ENCODE peak calls at places on chromosomes 5 and 9, in six cellular contexts. One of them, this sample, is unnamed.

GRCh38 chr5:10194083-10194482 is 55.6 kb downstream of the ATPSCKMT start:
- DNase-seq in AML-193: no peak
- DNase-seq in fibroblast of the aortic adventitia: no peak
- DNase-seq in Karpas-422: no peak
- DNase-seq in fibroblast of pulmonary artery: no peak
- DNase-seq in activated T-helper 1 cell treated with anti-CD3 and anti-CD28 coated beads, Interleukin-12 subunit alpha, Interleukin-12 subunit beta, Interleukin-2, Interleukin-4 antibody, amounts not matched to agents 30 ng/mL and 10 ng/mL and 1 ng/mL, durations not matched to agents 14 hours and 24 hours and 36 hours: no peak
- DNase-seq in this sample: no peak

GRCh38 chr9:38362912-38363588 is 29.5 kb upstream of the ALDH1B1 start:
- DNase-seq in AML-193: no peak
- DNase-seq in fibroblast of the aortic adventitia: peak; percentile 88
- DNase-seq in Karpas-422: peak; percentile 76
- DNase-seq in fibroblast of pulmonary artery: peak; percentile 86
- DNase-seq in activated T-helper 1 cell treated with anti-CD3 and anti-CD28 coated beads, Interleukin-12 subunit alpha, Interleukin-12 subunit beta, Interleukin-2, Interleukin-4 antibody, amounts not matched to agents 30 ng/mL and 10 ng/mL and 1 ng/mL, durations not matched to agents 14 hours and 24 hours and 36 hours: no peak
- DNase-seq in this sample: peak; percentile 86

GRCh38 chr5:8884029-8884428 is 661.8 kb downstream of the SEMA5A start:
- DNase-seq in AML-193: no peak
- DNase-seq in fibroblast of the aortic adventitia: peak; percentile 20
- DNase-seq in Karpas-422: no peak
- DNase-seq in fibroblast of pulmonary artery: no peak
- DNase-seq in activated T-helper 1 cell treated with anti-CD3 and anti-CD28 coated beads, Interleukin-12 subunit alpha, Interleukin-12 subunit beta, Interleukin-2, Interleukin-4 antibody, amounts not matched to agents 30 ng/mL and 10 ng/mL and 1 ng/mL, durations not matched to agents 14 hours and 24 hours and 36 hours: no peak
- DNase-seq in this sample: peak; percentile 15

GRCh38 chr5:130164966-130165365 is 260.7 kb downstream of the CHSY3 start:
- DNase-seq in AML-193: no peak
- DNase-seq in fibroblast of the aortic adventitia: peak; percentile 25
- DNase-seq in Karpas-422: no peak
- DNase-seq in fibroblast of pulmonary artery: peak; percentile 85
- DNase-seq in activated T-helper 1 cell treated with anti-CD3 and anti-CD28 coated beads, Interleukin-12 subunit alpha, Interleukin-12 subunit beta, Interleukin-2, Interleukin-4 antibody, amounts not matched to agents 30 ng/mL and 10 ng/mL and 1 ng/mL, durations not matched to agents 14 hours and 24 hours and 36 hours: no peak
- DNase-seq in this sample: peak; percentile 84

GRCh38 chr9:5971740-5972139 is 43.7 kb downstream of the RANBP6 start:
- DNase-seq in AML-193: no peak
- DNase-seq in fibroblast of the aortic adventitia: peak; percentile 37
- DNase-seq in Karpas-422: no peak
- DNase-seq in fibroblast of pulmonary artery: peak; percentile 53
- DNase-seq in activated T-helper 1 cell treated with anti-CD3 and anti-CD28 coated beads, Interleukin-12 subunit alpha, Interleukin-12 subunit beta, Interleukin-2, Interleukin-4 antibody, amounts not matched to agents 30 ng/mL and 10 ng/mL and 1 ng/mL, durations not matched to agents 14 hours and 24 hours and 36 hours: no peak
- DNase-seq in this sample: peak; percentile 31

GRCh38 chr5:78953092-78953800 is 31.9 kb downstream of the ARSB start:
- DNase-seq in AML-193: no peak
- DNase-seq in fibroblast of the aortic adventitia: no peak
- DNase-seq in Karpas-422: no peak
- DNase-seq in fibroblast of pulmonary artery: no peak
- DNase-seq in activated T-helper 1 cell treated with anti-CD3 and anti-CD28 coated beads, Interleukin-12 subunit alpha, Interleukin-12 subunit beta, Interleukin-2, Interleukin-4 antibody, amounts not matched to agents 30 ng/mL and 10 ng/mL and 1 ng/mL, durations not matched to agents 14 hours and 24 hours and 36 hours: no peak
- DNase-seq in this sample: peak; percentile 63

GRCh38 chr9:105291422-105291859 is 47.0 kb downstream of the SLC44A1 start:
- DNase-seq in AML-193: no peak
- DNase-seq in fibroblast of the aortic adventitia: no peak
- DNase-seq in Karpas-422: no peak
- DNase-seq in fibroblast of pulmonary artery: peak; percentile 47
- DNase-seq in activated T-helper 1 cell treated with anti-CD3 and anti-CD28 coated beads, Interleukin-12 subunit alpha, Interleukin-12 subunit beta, Interleukin-2, Interleukin-4 antibody, amounts not matched to agents 30 ng/mL and 10 ng/mL and 1 ng/mL, durations not matched to agents 14 hours and 24 hours and 36 hours: no peak
- DNase-seq in this sample: no peak

GRCh38 chr9:135144581-135145108 is 57.2 kb downstream of the OLFM1 start:
- DNase-seq in AML-193: no peak
- DNase-seq in fibroblast of the aortic adventitia: no peak
- DNase-seq in Karpas-422: no peak
- DNase-seq in fibroblast of pulmonary artery: no peak
- DNase-seq in activated T-helper 1 cell treated with anti-CD3 and anti-CD28 coated beads, Interleukin-12 subunit alpha, Interleukin-12 subunit beta, Interleukin-2, Interleukin-4 antibody, amounts not matched to agents 30 ng/mL and 10 ng/mL and 1 ng/mL, durations not matched to agents 14 hours and 24 hours and 36 hours: no peak
- DNase-seq in this sample: no peak

GRCh38 chr5:16593013-16593412 is 23.8 kb downstream of the RETREG1 start:
- DNase-seq in AML-193: no peak
- DNase-seq in fibroblast of the aortic adventitia: peak; percentile 12
- DNase-seq in Karpas-422: no peak
- DNase-seq in fibroblast of pulmonary artery: no peak
- DNase-seq in activated T-helper 1 cell treated with anti-CD3 and anti-CD28 coated beads, Interleukin-12 subunit alpha, Interleukin-12 subunit beta, Interleukin-2, Interleukin-4 antibody, amounts not matched to agents 30 ng/mL and 10 ng/mL and 1 ng/mL, durations not matched to agents 14 hours and 24 hours and 36 hours: no peak
- DNase-seq in this sample: peak; percentile 11

GRCh38 chr9:106438928-106439327 is 424.0 kb upstream of the ZNF462 start:
- DNase-seq in AML-193: no peak
- DNase-seq in fibroblast of the aortic adventitia: no peak
- DNase-seq in Karpas-422: no peak
- DNase-seq in fibroblast of pulmonary artery: peak; percentile 3
- DNase-seq in activated T-helper 1 cell treated with anti-CD3 and anti-CD28 coated beads, Interleukin-12 subunit alpha, Interleukin-12 subunit beta, Interleukin-2, Interleukin-4 antibody, amounts not matched to agents 30 ng/mL and 10 ng/mL and 1 ng/mL, durations not matched to agents 14 hours and 24 hours and 36 hours: no peak
- DNase-seq in this sample: no peak

GRCh38 chr5:123845356-123846100 is 333.6 kb downstream of the CSNK1G3 start:
- DNase-seq in AML-193: no peak
- DNase-seq in fibroblast of the aortic adventitia: no peak
- DNase-seq in Karpas-422: no peak
- DNase-seq in fibroblast of pulmonary artery: no peak
- DNase-seq in activated T-helper 1 cell treated with anti-CD3 and anti-CD28 coated beads, Interleukin-12 subunit alpha, Interleukin-12 subunit beta, Interleukin-2, Interleukin-4 antibody, amounts not matched to agents 30 ng/mL and 10 ng/mL and 1 ng/mL, durations not matched to agents 14 hours and 24 hours and 36 hours: no peak
- DNase-seq in this sample: no peak

GRCh38 chr5:136132087-136132486 is 558 bp upstream of the SMAD5 start:
- DNase-seq in AML-193: no peak
- DNase-seq in fibroblast of the aortic adventitia: no peak
- DNase-seq in Karpas-422: no peak
- DNase-seq in fibroblast of pulmonary artery: no peak
- DNase-seq in activated T-helper 1 cell treated with anti-CD3 and anti-CD28 coated beads, Interleukin-12 subunit alpha, Interleukin-12 subunit beta, Interleukin-2, Interleukin-4 antibody, amounts not matched to agents 30 ng/mL and 10 ng/mL and 1 ng/mL, durations not matched to agents 14 hours and 24 hours and 36 hours: no peak
- DNase-seq in this sample: peak; percentile 20

GRCh38 chr9:68843239-68843638 is 138.2 kb downstream of the PIP5K1B start:
- DNase-seq in AML-193: no peak
- DNase-seq in fibroblast of the aortic adventitia: no peak
- DNase-seq in Karpas-422: no peak
- DNase-seq in fibroblast of pulmonary artery: no peak
- DNase-seq in activated T-helper 1 cell treated with anti-CD3 and anti-CD28 coated beads, Interleukin-12 subunit alpha, Interleukin-12 subunit beta, Interleukin-2, Interleukin-4 antibody, amounts not matched to agents 30 ng/mL and 10 ng/mL and 1 ng/mL, durations not matched to agents 14 hours and 24 hours and 36 hours: no peak
- DNase-seq in this sample: no peak

GRCh38 chr5:167985373-167985772 is 306.1 kb upstream of the WWC1 start:
- DNase-seq in AML-193: no peak
- DNase-seq in fibroblast of the aortic adventitia: no peak
- DNase-seq in Karpas-422: no peak
- DNase-seq in fibroblast of pulmonary artery: no peak
- DNase-seq in activated T-helper 1 cell treated with anti-CD3 and anti-CD28 coated beads, Interleukin-12 subunit alpha, Interleukin-12 subunit beta, Interleukin-2, Interleukin-4 antibody, amounts not matched to agents 30 ng/mL and 10 ng/mL and 1 ng/mL, durations not matched to agents 14 hours and 24 hours and 36 hours: no peak
- DNase-seq in this sample: no peak

GRCh38 chr9:21527579-21527978 is 45.5 kb upstream of the IFNE start:
- DNase-seq in AML-193: no peak
- DNase-seq in fibroblast of the aortic adventitia: no peak
- DNase-seq in Karpas-422: peak; percentile 60
- DNase-seq in fibroblast of pulmonary artery: no peak
- DNase-seq in activated T-helper 1 cell treated with anti-CD3 and anti-CD28 coated beads, Interleukin-12 subunit alpha, Interleukin-12 subunit beta, Interleukin-2, Interleukin-4 antibody, amounts not matched to agents 30 ng/mL and 10 ng/mL and 1 ng/mL, durations not matched to agents 14 hours and 24 hours and 36 hours: no peak
- DNase-seq in this sample: no peak

GRCh38 chr5:106399381-106399780 is 1271.4 kb downstream of the EFNA5 start:
- DNase-seq in AML-193: no peak
- DNase-seq in fibroblast of the aortic adventitia: peak; percentile 66
- DNase-seq in Karpas-422: no peak
- DNase-seq in fibroblast of pulmonary artery: peak; percentile 67
- DNase-seq in activated T-helper 1 cell treated with anti-CD3 and anti-CD28 coated beads, Interleukin-12 subunit alpha, Interleukin-12 subunit beta, Interleukin-2, Interleukin-4 antibody, amounts not matched to agents 30 ng/mL and 10 ng/mL and 1 ng/mL, durations not matched to agents 14 hours and 24 hours and 36 hours: no peak
- DNase-seq in this sample: peak; percentile 85

GRCh38 chr5:55176176-55176818 is 3.3 kb upstream of the CDC20B start:
- DNase-seq in AML-193: no peak
- DNase-seq in fibroblast of the aortic adventitia: no peak
- DNase-seq in Karpas-422: peak; percentile 50
- DNase-seq in fibroblast of pulmonary artery: no peak
- DNase-seq in activated T-helper 1 cell treated with anti-CD3 and anti-CD28 coated beads, Interleukin-12 subunit alpha, Interleukin-12 subunit beta, Interleukin-2, Interleukin-4 antibody, amounts not matched to agents 30 ng/mL and 10 ng/mL and 1 ng/mL, durations not matched to agents 14 hours and 24 hours and 36 hours: no peak
- DNase-seq in this sample: no peak

GRCh38 chr9:107929439-107929838 is 439.9 kb upstream of the KLF4 start:
- DNase-seq in AML-193: no peak
- DNase-seq in fibroblast of the aortic adventitia: peak; percentile 45
- DNase-seq in Karpas-422: no peak
- DNase-seq in fibroblast of pulmonary artery: peak; percentile 63
- DNase-seq in activated T-helper 1 cell treated with anti-CD3 and anti-CD28 coated beads, Interleukin-12 subunit alpha, Interleukin-12 subunit beta, Interleukin-2, Interleukin-4 antibody, amounts not matched to agents 30 ng/mL and 10 ng/mL and 1 ng/mL, durations not matched to agents 14 hours and 24 hours and 36 hours: no peak
- DNase-seq in this sample: peak; percentile 69

GRCh38 chr5:134543820-134544692 is 18.6 kb downstream of the JADE2 start:
- DNase-seq in AML-193: no peak
- DNase-seq in fibroblast of the aortic adventitia: no peak
- DNase-seq in Karpas-422: peak; percentile 89
- DNase-seq in fibroblast of pulmonary artery: no peak
- DNase-seq in activated T-helper 1 cell treated with anti-CD3 and anti-CD28 coated beads, Interleukin-12 subunit alpha, Interleukin-12 subunit beta, Interleukin-2, Interleukin-4 antibody, amounts not matched to agents 30 ng/mL and 10 ng/mL and 1 ng/mL, durations not matched to agents 14 hours and 24 hours and 36 hours: peak; percentile 30
- DNase-seq in this sample: no peak

GRCh38 chr5:168881427-168882149 is 302.4 kb upstream of the PANK3 start:
- DNase-seq in AML-193: no peak
- DNase-seq in fibroblast of the aortic adventitia: no peak
- DNase-seq in Karpas-422: peak; percentile 79
- DNase-seq in fibroblast of pulmonary artery: no peak
- DNase-seq in activated T-helper 1 cell treated with anti-CD3 and anti-CD28 coated beads, Interleukin-12 subunit alpha, Interleukin-12 subunit beta, Interleukin-2, Interleukin-4 antibody, amounts not matched to agents 30 ng/mL and 10 ng/mL and 1 ng/mL, durations not matched to agents 14 hours and 24 hours and 36 hours: no peak
- DNase-seq in this sample: peak; percentile 53

GRCh38 chr5:140840978-140841962 is at the start of gene PCDHA8:
- DNase-seq in AML-193: peak; percentile 33
- DNase-seq in fibroblast of the aortic adventitia: no peak
- DNase-seq in Karpas-422: peak; percentile 75
- DNase-seq in fibroblast of pulmonary artery: no peak
- DNase-seq in activated T-helper 1 cell treated with anti-CD3 and anti-CD28 coated beads, Interleukin-12 subunit alpha, Interleukin-12 subunit beta, Interleukin-2, Interleukin-4 antibody, amounts not matched to agents 30 ng/mL and 10 ng/mL and 1 ng/mL, durations not matched to agents 14 hours and 24 hours and 36 hours: no peak
- DNase-seq in this sample: no peak

GRCh38 chr5:74848553-74849025 is 17.6 kb downstream of the FAM169A start:
- DNase-seq in AML-193: no peak
- DNase-seq in fibroblast of the aortic adventitia: no peak
- DNase-seq in Karpas-422: no peak
- DNase-seq in fibroblast of pulmonary artery: no peak
- DNase-seq in activated T-helper 1 cell treated with anti-CD3 and anti-CD28 coated beads, Interleukin-12 subunit alpha, Interleukin-12 subunit beta, Interleukin-2, Interleukin-4 antibody, amounts not matched to agents 30 ng/mL and 10 ng/mL and 1 ng/mL, durations not matched to agents 14 hours and 24 hours and 36 hours: no peak
- DNase-seq in this sample: no peak

GRCh38 chr9:135794057-135794335 is 92.0 kb downstream of the KCNT1 start:
- DNase-seq in AML-193: no peak
- DNase-seq in fibroblast of the aortic adventitia: no peak
- DNase-seq in Karpas-422: no peak
- DNase-seq in fibroblast of pulmonary artery: no peak
- DNase-seq in activated T-helper 1 cell treated with anti-CD3 and anti-CD28 coated beads, Interleukin-12 subunit alpha, Interleukin-12 subunit beta, Interleukin-2, Interleukin-4 antibody, amounts not matched to agents 30 ng/mL and 10 ng/mL and 1 ng/mL, durations not matched to agents 14 hours and 24 hours and 36 hours: no peak
- DNase-seq in this sample: no peak

GRCh38 chr9:7980691-7981289 is 181.2 kb upstream of the DMAC1 start:
- DNase-seq in AML-193: no peak
- DNase-seq in fibroblast of the aortic adventitia: no peak
- DNase-seq in Karpas-422: no peak
- DNase-seq in fibroblast of pulmonary artery: no peak
- DNase-seq in activated T-helper 1 cell treated with anti-CD3 and anti-CD28 coated beads, Interleukin-12 subunit alpha, Interleukin-12 subunit beta, Interleukin-2, Interleukin-4 antibody, amounts not matched to agents 30 ng/mL and 10 ng/mL and 1 ng/mL, durations not matched to agents 14 hours and 24 hours and 36 hours: no peak
- DNase-seq in this sample: no peak

GRCh38 chr9:82722556-82722955 is 340.4 kb downstream of the RASEF start:
- DNase-seq in AML-193: no peak
- DNase-seq in fibroblast of the aortic adventitia: no peak
- DNase-seq in Karpas-422: no peak
- DNase-seq in fibroblast of pulmonary artery: no peak
- DNase-seq in activated T-helper 1 cell treated with anti-CD3 and anti-CD28 coated beads, Interleukin-12 subunit alpha, Interleukin-12 subunit beta, Interleukin-2, Interleukin-4 antibody, amounts not matched to agents 30 ng/mL and 10 ng/mL and 1 ng/mL, durations not matched to agents 14 hours and 24 hours and 36 hours: no peak
- DNase-seq in this sample: no peak

GRCh38 chr5:125065736-125066135 is 319.3 kb upstream of the ZNF608 start:
- DNase-seq in AML-193: no peak
- DNase-seq in fibroblast of the aortic adventitia: peak; percentile 69
- DNase-seq in Karpas-422: no peak
- DNase-seq in fibroblast of pulmonary artery: peak; percentile 44
- DNase-seq in activated T-helper 1 cell treated with anti-CD3 and anti-CD28 coated beads, Interleukin-12 subunit alpha, Interleukin-12 subunit beta, Interleukin-2, Interleukin-4 antibody, amounts not matched to agents 30 ng/mL and 10 ng/mL and 1 ng/mL, durations not matched to agents 14 hours and 24 hours and 36 hours: no peak
- DNase-seq in this sample: no peak

GRCh38 chr5:79728396-79728795 is 38.8 kb downstream of the CMYA5 start:
- DNase-seq in AML-193: no peak
- DNase-seq in fibroblast of the aortic adventitia: no peak
- DNase-seq in Karpas-422: no peak
- DNase-seq in fibroblast of pulmonary artery: no peak
- DNase-seq in activated T-helper 1 cell treated with anti-CD3 and anti-CD28 coated beads, Interleukin-12 subunit alpha, Interleukin-12 subunit beta, Interleukin-2, Interleukin-4 antibody, amounts not matched to agents 30 ng/mL and 10 ng/mL and 1 ng/mL, durations not matched to agents 14 hours and 24 hours and 36 hours: no peak
- DNase-seq in this sample: no peak

GRCh38 chr5:123512631-123513461 is 869 bp downstream of the CSNK1G3 start:
- DNase-seq in AML-193: no peak
- DNase-seq in fibroblast of the aortic adventitia: peak; percentile 34
- DNase-seq in Karpas-422: peak; percentile 58
- DNase-seq in fibroblast of pulmonary artery: peak; percentile 44
- DNase-seq in activated T-helper 1 cell treated with anti-CD3 and anti-CD28 coated beads, Interleukin-12 subunit alpha, Interleukin-12 subunit beta, Interleukin-2, Interleukin-4 antibody, amounts not matched to agents 30 ng/mL and 10 ng/mL and 1 ng/mL, durations not matched to agents 14 hours and 24 hours and 36 hours: peak; percentile 25
- DNase-seq in this sample: peak; percentile 35

GRCh38 chr5:142783601-142784291 is 13.6 kb downstream of the ARHGAP26 start:
- DNase-seq in AML-193: no peak
- DNase-seq in fibroblast of the aortic adventitia: peak; percentile 38
- DNase-seq in Karpas-422: no peak
- DNase-seq in fibroblast of pulmonary artery: peak; percentile 22
- DNase-seq in activated T-helper 1 cell treated with anti-CD3 and anti-CD28 coated beads, Interleukin-12 subunit alpha, Interleukin-12 subunit beta, Interleukin-2, Interleukin-4 antibody, amounts not matched to agents 30 ng/mL and 10 ng/mL and 1 ng/mL, durations not matched to agents 14 hours and 24 hours and 36 hours: peak; percentile 57
- DNase-seq in this sample: peak; percentile 48

GRCh38 chr5:53105611-53106300 is 3.8 kb downstream of the MOCS2 start:
- DNase-seq in AML-193: no peak
- DNase-seq in fibroblast of the aortic adventitia: no peak
- DNase-seq in Karpas-422: peak; percentile 35
- DNase-seq in fibroblast of pulmonary artery: no peak
- DNase-seq in activated T-helper 1 cell treated with anti-CD3 and anti-CD28 coated beads, Interleukin-12 subunit alpha, Interleukin-12 subunit beta, Interleukin-2, Interleukin-4 antibody, amounts not matched to agents 30 ng/mL and 10 ng/mL and 1 ng/mL, durations not matched to agents 14 hours and 24 hours and 36 hours: no peak
- DNase-seq in this sample: no peak

GRCh38 chr5:157820593-157821252 is 38.2 kb downstream of the CLINT1 start:
- DNase-seq in AML-193: peak; percentile 23
- DNase-seq in fibroblast of the aortic adventitia: peak; percentile 76
- DNase-seq in Karpas-422: peak; percentile 75
- DNase-seq in fibroblast of pulmonary artery: peak; percentile 75
- DNase-seq in activated T-helper 1 cell treated with anti-CD3 and anti-CD28 coated beads, Interleukin-12 subunit alpha, Interleukin-12 subunit beta, Interleukin-2, Interleukin-4 antibody, amounts not matched to agents 30 ng/mL and 10 ng/mL and 1 ng/mL, durations not matched to agents 14 hours and 24 hours and 36 hours: no peak
- DNase-seq in this sample: peak; percentile 79